ENCODE peak calls at places on chromosome 16, in eight cellular contexts. Q is transverse colon, N is retinal pigment epithelial cell, U is MCF 10A, H is endothelial cell, I is IMR-90, J is dorsolateral prefrontal cortex, C is left ventricle myocardium inferior. T is an unnamed sample.
A peak's percentile ranks its signal among the peaks of the same experiment; 100 is the strongest.

GRCh38 chr16:84650062-84650991 is 2.0 kb downstream of the KLHL36 start:
- DNase-seq in U (no peak), H (no peak), N (no peak), I (peak; percentile 86), Q (no peak), J (no peak), C (no peak), T (no peak)

GRCh38 chr16:50526249-50526648 is 21.9 kb upstream of the NKD1 start:
- DNase-seq in U (no peak), H (no peak), Q (no peak), J (no peak), C (no peak), I (no peak), N (no peak), T (peak; percentile 66)

GRCh38 chr16:85908889-85909584 is 10.1 kb downstream of the IRF8 start:
- DNase-seq in C (no peak), J (no peak), I (no peak), N (no peak), U (no peak), H (no peak), Q (no peak), T (no peak)

GRCh38 chr16:84595052-84595481 is 22.8 kb downstream of the COTL1 start:
- DNase-seq in U (no peak), Q (peak; percentile 30), C (no peak), J (no peak), H (no peak), N (peak; percentile 81), I (no peak), T (no peak)

GRCh38 chr16:3214904-3215600 is 19.9 kb downstream of the ZNF200 start:
- DNase-seq in J (no peak), N (no peak), C (no peak), H (no peak), U (no peak), I (no peak), Q (no peak), T (no peak)

GRCh38 chr16:81623365-81624102 is 155.6 kb upstream of the PLCG2 start:
- DNase-seq in I (peak; percentile 43), H (peak; percentile 57), J (no peak), C (no peak), Q (peak; percentile 55), N (no peak), U (peak; percentile 73), T (no peak)

GRCh38 chr16:77898671-77899211 is 110.4 kb downstream of the VAT1L start:
- DNase-seq in N (no peak), C (no peak), J (no peak), I (peak; percentile 89), Q (no peak), U (peak; percentile 11), H (no peak), T (no peak)

GRCh38 chr16:1932050-1933028 is 10.7 kb downstream of the MSRB1 start:
- DNase-seq in J (no peak), I (no peak), C (no peak), Q (peak; percentile 66), N (no peak), H (no peak), U (peak; percentile 39), T (no peak)

GRCh38 chr16:65244811-65245210 is 122.9 kb upstream of the CDH11 start:
- DNase-seq in N (peak; percentile 28), I (no peak), J (no peak), C (no peak), U (no peak), Q (no peak), H (no peak), T (no peak)

GRCh38 chr16:68229431-68230175 is 6.3 kb downstream of the ESRP2 start:
- DNase-seq in C (no peak), Q (no peak), U (peak; percentile 72), H (peak; percentile 57), I (peak; percentile 65), J (peak; percentile 42), N (no peak), T (no peak)

GRCh38 chr16:83701494-83701893 is 106.3 kb upstream of the HSBP1 start:
- DNase-seq in H (peak; percentile 76), I (peak; percentile 45), Q (no peak), N (peak; percentile 12), U (peak; percentile 48), C (no peak), J (no peak), T (no peak)

GRCh38 chr16:19102187-19102872 is 11.4 kb upstream of the ITPRIPL2 start:
- DNase-seq in C (no peak), Q (no peak), I (no peak), H (no peak), U (no peak), N (no peak), J (no peak), T (no peak)

GRCh38 chr16:49592507-49593422 is 219.2 kb downstream of the C16orf78 start:
- DNase-seq in Q (peak; percentile 25), C (no peak), N (no peak), H (peak; percentile 49), J (peak; percentile 30), U (peak; percentile 40), I (peak; percentile 7), T (peak; percentile 77)

GRCh38 chr16:528111-529011 is 849 bp downstream of the CAPN15 start:
- DNase-seq in C (no peak), J (no peak), H (no peak), I (peak; percentile 61), Q (peak; percentile 87), N (no peak), U (peak; percentile 81), T (no peak)

GRCh38 chr16:86242244-86243122 is 267.8 kb upstream of the FOXF1 start:
- DNase-seq in N (no peak), C (no peak), I (no peak), Q (no peak), J (no peak), H (no peak), U (no peak), T (peak; percentile 75)

GRCh38 chr16:4614571-4615388 is at the start of gene UBALD1:
- DNase-seq in C (peak; percentile 87), I (peak; percentile 87), N (peak; percentile 58), U (peak; percentile 94), J (peak; percentile 82), H (peak; percentile 77), Q (peak; percentile 91), T (peak; percentile 94)

GRCh38 chr16:4615389-4616046 is 830 bp upstream of the UBALD1 start:
- DNase-seq in I (no peak), J (no peak), H (no peak), N (no peak), U (no peak), Q (peak; percentile 37), C (peak; percentile 36), T (no peak)

GRCh38 chr16:4617880-4618279 is 3.2 kb upstream of the UBALD1 start:
- DNase-seq in U (no peak), C (no peak), I (no peak), N (no peak), H (no peak), J (no peak), Q (no peak), T (no peak)

GRCh38 chr16:4613636-4614570 is 785 bp downstream of the UBALD1 start:
- DNase-seq in Q (peak; percentile 28), I (peak; percentile 48), N (no peak), J (no peak), U (peak; percentile 28), H (peak; percentile 43), C (peak; percentile 35), T (no peak)

DNA sequence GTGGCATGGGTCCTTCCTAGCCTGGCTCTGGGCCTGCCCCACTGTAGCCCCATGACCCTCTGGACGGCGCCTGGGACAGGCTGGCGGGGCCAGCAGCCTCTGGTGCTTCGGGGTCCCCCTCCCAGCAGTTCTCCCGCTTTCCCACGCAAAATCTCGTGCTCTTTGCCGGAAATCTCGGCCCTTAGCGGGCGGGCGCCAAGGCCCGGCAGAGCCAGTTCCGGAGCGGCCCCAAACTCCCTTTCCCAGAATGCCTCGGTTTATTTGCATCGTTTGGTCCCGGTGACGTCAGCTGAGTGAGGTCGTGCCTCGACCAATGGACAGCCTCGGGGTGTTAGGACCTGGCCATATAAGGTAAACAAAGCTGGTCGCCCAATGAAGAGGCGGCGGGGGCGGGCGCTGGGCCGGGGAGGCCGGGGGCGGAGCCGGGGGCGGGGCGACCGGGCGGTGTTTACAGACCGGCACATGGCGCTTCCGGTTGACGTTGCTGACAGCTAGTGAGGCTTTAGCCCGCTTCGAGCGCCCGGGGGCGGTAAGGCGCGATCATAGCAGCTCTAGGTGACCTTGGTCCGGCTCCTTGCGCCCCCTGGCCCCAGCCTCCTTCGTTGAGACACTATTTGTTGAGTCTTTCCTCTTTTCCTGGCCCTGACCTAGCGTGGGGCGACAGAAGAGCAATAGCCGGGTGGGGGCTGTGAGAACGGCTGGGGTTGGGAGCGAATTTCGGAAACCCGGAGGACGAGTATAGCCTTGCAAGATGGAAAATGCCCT is 1.5 kb upstream of the UBALD1 start:
- DNase-seq in J (peak; percentile 99), I (peak; percentile 100), U (peak; percentile 100), Q (peak; percentile 100), N (peak; percentile 99), H (peak; percentile 98), C (peak; percentile 99), T (peak; percentile 100)
- TF ChIP-seq CTCF in J (peak; percentile 47), I (peak; percentile 46), U (peak; percentile 33), Q (peak; percentile 11), N (peak; percentile 38), H (peak; percentile 18), C (peak; percentile 51), T (peak; percentile 36)

GRCh38 chr16:61948414-61948813 is 87.8 kb downstream of the CDH8 start:
- DNase-seq in C (no peak), H (no peak), Q (no peak), N (no peak), U (no peak), J (no peak), I (no peak), T (no peak)

GRCh38 chr16:61946019-61946418 is 90.2 kb downstream of the CDH8 start:
- DNase-seq in N (no peak), Q (no peak), U (no peak), I (no peak), H (no peak), C (no peak), J (no peak), T (no peak)
- TF ChIP-seq CTCF in N (peak; percentile 28), Q (no peak), U (no peak), I (no peak), H (peak; percentile 9), C (no peak), J (no peak), T (no peak)

GRCh38 chr16:88737298-88738166 is 31.2 kb downstream of the CTU2 start:
- DNase-seq in N (no peak), I (peak; percentile 70), H (peak; percentile 77), Q (peak; percentile 78), C (peak; percentile 71), J (peak; percentile 71), U (peak; percentile 76), T (no peak)
- TF ChIP-seq CTCF in N (peak; percentile 78), I (peak; percentile 99), H (peak; percentile 99), Q (peak; percentile 99), C (peak; percentile 98), J (peak; percentile 97), U (peak; percentile 93), T (peak; percentile 96)

GRCh38 chr16:74107795-74108610 is 188.6 kb upstream of the PSMD7 start:
- DNase-seq in I (peak; percentile 2), U (peak; percentile 73), H (peak; percentile 81), C (no peak), J (no peak), Q (peak; percentile 63), N (no peak), T (no peak)
- TF ChIP-seq CTCF in I (no peak), U (peak; percentile 57), H (peak; percentile 85), C (peak; percentile 56), J (no peak), Q (peak; percentile 58), N (peak; percentile 50), T (peak; percentile 37)

GRCh38 chr16:59993101-59993500 is 1259.0 kb upstream of the GOT2 start:
- DNase-seq in U (no peak), I (no peak), J (no peak), Q (no peak), C (no peak), H (no peak), N (peak; percentile 17), T (peak; percentile 62)
- TF ChIP-seq CTCF in U (no peak), I (no peak), J (no peak), Q (no peak), C (no peak), H (no peak), N (no peak), T (no peak)

T was measured in osteocyte.